ENCODE peak calls at places on chromosomes 3 and 15, in ten cellular contexts. P is stomach, C is mammary epithelial cell, K is neural progenitor cell, U is AG04450, Q is cardiac fibroblast, S is mucosa of descending colon, R is A673, F is cardiac muscle cell, G is GM12865. T is an unnamed sample.

GRCh38 chr3:187044206-187044605 is 95.1 kb downstream of the RPL39L start:
- DNase-seq in U (no peak), C (no peak), G (peak; percentile 76), K (no peak), S (no peak), F (no peak), R (no peak), P (no peak), Q (no peak), T (no peak)

GRCh38 chr3:126908752-126909275 is 74.1 kb upstream of the PLXNA1 start:
- DNase-seq in F (no peak), P (no peak), S (no peak), G (peak; percentile 53), U (no peak), Q (no peak), K (no peak), R (no peak), C (no peak), T (no peak)

GRCh38 chr3:107790612-107791011 is 267.9 kb downstream of the BBX start:
- DNase-seq in R (no peak), K (no peak), U (no peak), S (no peak), C (no peak), P (no peak), G (no peak), F (no peak), Q (no peak), T (no peak)

GRCh38 chr15:88574646-88575045 is 28.2 kb upstream of the DET1 start:
- DNase-seq in U (no peak), Q (no peak), G (no peak), P (no peak), F (peak; percentile 31), S (no peak), K (peak; percentile 69), R (no peak), C (no peak), T (no peak)

GRCh38 chr15:101242160-101242998 is 9.5 kb downstream of the CHSY1 start:
- DNase-seq in S (peak; percentile 56), K (no peak), U (no peak), P (no peak), R (no peak), F (no peak), Q (peak; percentile 75), G (peak; percentile 82), C (peak; percentile 57), T (no peak)

GRCh38 chr15:88546248-88547129 is at the start of gene DET1:
- DNase-seq in P (peak; percentile 95), S (peak; percentile 97), U (peak; percentile 87), Q (peak; percentile 97), G (peak; percentile 99), F (peak; percentile 96), C (peak; percentile 97), K (peak; percentile 93), R (peak; percentile 98), T (peak; percentile 49)

GRCh38 chr3:195754141-195754540 is 33.4 kb downstream of the MUC20 start:
- DNase-seq in U (no peak), S (no peak), Q (no peak), C (no peak), R (no peak), P (no peak), K (no peak), F (no peak), G (no peak), T (no peak)

GRCh38 chr15:40582726-40583246 is 11.3 kb upstream of the KNL1 start:
- DNase-seq in C (peak; percentile 58), U (no peak), G (no peak), S (peak; percentile 18), P (no peak), Q (no peak), K (no peak), F (no peak), R (no peak), T (no peak)

GRCh38 chr3:123027292-123028232 is at the start of gene SEMA5B:
- DNase-seq in F (peak; percentile 78), P (peak; percentile 29), Q (peak; percentile 21), U (no peak), C (peak; percentile 39), G (no peak), R (peak; percentile 50), S (peak; percentile 27), K (peak; percentile 94), T (no peak)

GRCh38 chr15:89768071-89768500 is 8.0 kb upstream of the MESP2 start:
- DNase-seq in S (peak; percentile 63), U (no peak), Q (peak; percentile 89), K (no peak), G (no peak), F (no peak), P (peak; percentile 77), R (no peak), C (no peak), T (no peak)

GRCh38 chr15:71725215-71725955 is 85.0 kb upstream of the NR2E3 start:
- DNase-seq in S (no peak), R (no peak), P (no peak), Q (peak; percentile 34), K (no peak), F (no peak), G (no peak), U (no peak), C (peak; percentile 79), T (no peak)

GRCh38 chr15:39555885-39556284 is 25.0 kb upstream of the THBS1 start:
- DNase-seq in Q (peak; percentile 49), K (no peak), P (no peak), G (no peak), C (no peak), U (no peak), S (no peak), F (no peak), R (no peak), T (no peak)

GRCh38 chr15:58409861-58410260 is 21.9 kb upstream of the LIPC start:
- DNase-seq in F (no peak), C (no peak), G (no peak), S (no peak), U (no peak), K (no peak), P (no peak), Q (no peak), R (no peak), T (no peak)
- H3K4me3 ChIP-seq in F (no peak overlapping the region), C (no peak overlapping the region), G (no peak overlapping the region), S (no peak overlapping the region), U (no peak overlapping the region), K (no peak overlapping the region), P (no peak overlapping the region), Q (no peak overlapping the region), R (no peak overlapping the region), T (peak overlapping the region; percentile 44)

GRCh38 chr3:189169728-189170127 is 2.0 kb upstream of the TPRG1 start:
- DNase-seq in U (no peak), R (peak; percentile 10), Q (no peak), S (no peak), P (no peak), K (peak; percentile 49), C (no peak), G (no peak), F (no peak), T (no peak)
- TF ChIP-seq CTCF in U (peak; percentile 18), R (peak; percentile 27), Q (peak; percentile 24), S (no peak), P (no peak), K (peak; percentile 47), C (no peak), G (no peak), F (no peak), T (no peak)

DNA sequence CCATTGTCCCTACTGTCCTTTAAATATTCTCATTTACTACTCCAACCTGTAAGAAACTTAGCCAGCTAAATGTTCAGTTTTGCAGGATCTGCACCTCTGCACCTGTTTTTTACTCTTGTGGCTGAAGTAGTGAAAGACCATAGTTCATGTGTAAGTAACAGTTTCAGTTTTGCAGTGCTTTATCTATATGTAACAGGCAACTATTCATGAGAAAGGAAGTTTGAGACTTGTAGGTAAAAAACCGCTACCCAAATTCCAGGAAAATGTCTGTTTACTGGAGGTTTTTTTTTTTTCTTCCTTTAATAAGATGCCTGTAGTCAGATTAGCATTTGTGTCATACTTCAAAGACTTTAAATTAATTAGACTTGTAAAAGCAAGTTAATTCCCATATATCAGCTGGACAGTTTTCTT is 25.4 kb upstream of the MBNL1 start:
- DNase-seq in C (no peak), S (no peak), G (peak; percentile 85), P (no peak), K (no peak), F (no peak), U (no peak), Q (no peak), R (no peak), T (no peak)
- H3K4me3 ChIP-seq in C (no peak overlapping the region), S (no peak overlapping the region), G (peak overlapping the region; percentile 93), P (peak overlapping the region; percentile 9), K (no peak overlapping the region), F (no peak overlapping the region), U (no peak overlapping the region), Q (no peak overlapping the region), R (no peak overlapping the region), T (no peak overlapping the region)

DNA sequence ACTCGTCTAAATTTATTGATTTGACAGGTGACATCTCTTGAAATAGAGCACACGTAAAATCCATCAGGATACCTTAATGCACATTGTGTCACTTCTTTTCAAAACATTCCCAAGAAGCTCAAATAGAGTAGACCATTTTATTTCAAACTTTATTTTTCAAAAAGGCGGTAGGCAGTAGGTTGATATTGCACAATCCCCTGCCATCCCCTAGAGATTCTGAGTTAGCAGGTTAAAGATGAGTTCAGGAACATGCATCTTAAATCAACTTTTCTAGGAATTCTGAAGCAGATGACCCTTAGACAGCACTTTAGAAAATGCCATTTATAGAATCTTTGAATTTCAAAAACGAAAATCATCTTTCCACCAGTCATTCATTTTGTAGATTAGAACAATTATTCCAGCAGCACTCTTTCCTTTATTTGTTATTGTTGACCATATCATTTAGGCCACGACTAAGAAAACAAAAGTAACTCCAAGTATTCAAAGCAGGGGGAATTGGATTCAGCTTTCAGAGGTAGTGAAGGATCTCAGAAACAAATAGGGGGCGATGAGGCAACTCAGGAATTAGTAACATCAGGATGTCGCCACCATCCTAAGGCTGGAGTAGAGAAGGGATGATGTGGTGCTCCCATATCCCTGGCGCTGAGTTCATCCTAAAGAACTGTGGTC is 198.2 kb upstream of the MCTP2 start:
- DNase-seq in S (no peak), U (no peak), C (no peak), G (no peak), F (no peak), Q (no peak), P (no peak), K (no peak), R (no peak), T (no peak)
- TF ChIP-seq CTCF in S (no peak), U (no peak), C (no peak), G (no peak), F (no peak), Q (no peak), P (no peak), K (no peak), R (no peak), T (no peak)